ENCODE peak calls at places on chromosomes 13 and 19, in four cellular contexts. D is cardiac muscle cell, H is GM12865, V is neural progenitor cell. M is an unnamed sample.

GRCh38 chr19:56567274-56568120 is at the start of gene ZNF470:
- DNase-seq in D (peak), H (peak), V (peak), M (peak)

GRCh38 chr13:57631607-57632275 is at the start of gene PCDH17:
- DNase-seq in V (peak), H (no peak), D (peak), M (no peak)

GRCh38 chr13:43991773-43992201 is 112.1 kb downstream of the LACC1 start:
- DNase-seq in D (no peak), V (no peak), H (no peak), M (no peak)

GRCh38 chr13:114143806-114144605 is 11.6 kb upstream of the RASA3 start:
- DNase-seq in D (no peak), H (peak), V (peak), M (no peak)

GRCh38 chr19:54325194-54325621 is 12.2 kb upstream of the LILRA5 start:
- DNase-seq in V (peak), H (peak), D (peak), M (no peak)

GRCh38 chr19:48573163-48573505 is 21.2 kb downstream of the SULT2B1 start:
- DNase-seq in V (peak), H (no peak), D (no peak), M (no peak)

GRCh38 chr19:3607398-3608078 is 863 bp upstream of the TBXA2R start:
- DNase-seq in V (peak), D (peak), H (no peak), M (no peak)

GRCh38 chr19:1133471-1133929 is 29.7 kb downstream of the GPX4 start:
- DNase-seq in V (no peak), H (peak), D (peak), M (no peak)

GRCh38 chr13:76329004-76329403 is 557.2 kb downstream of the KCTD12 start:
- DNase-seq in V (no peak), D (no peak), H (no peak), M (no peak)

GRCh38 chr19:30406220-30406944 is 34.2 kb downstream of the ZNF536 start:
- DNase-seq in D (no peak), H (peak), V (peak), M (no peak)

GRCh38 chr19:29665826-29666633 is 769 bp downstream of the PLEKHF1 start:
- DNase-seq in V (peak), D (peak), H (peak), M (no peak)

GRCh38 chr13:76813874-76814273 is 72.3 kb downstream of the KCTD12 start:
- DNase-seq in D (no peak), V (no peak), H (no peak), M (no peak)

GRCh38 chr13:108948269-108948671 is 318.9 kb downstream of the MYO16 start:
- DNase-seq in D (no peak), V (no peak), H (no peak), M (no peak)

GRCh38 chr19:1942934-1943555 is 2.1 kb downstream of the CSNK1G2 start:
- DNase-seq in H (peak), V (peak), D (no peak), M (no peak)

GRCh38 chr19:3707868-3708206 is 347 bp upstream of the TJP3 start:
- DNase-seq in H (no peak), D (no peak), V (no peak), M (no peak)

GRCh38 chr19:31338069-31338767 is 11.0 kb downstream of the TSHZ3 start:
- DNase-seq in H (no peak), V (peak), D (peak), M (no peak)

GRCh38 chr19:44512326-44513298 is 12.3 kb upstream of the ZNF180 start:
- DNase-seq in D (peak), H (peak), V (peak), M (no peak)

GRCh38 chr19:45179063-45179847 is 671 bp downstream of the BLOC1S3 start:
- DNase-seq in V (peak), D (peak), H (peak), M (no peak)

GRCh38 chr19:51439021-51439465 is 19.2 kb downstream of the SIGLEC8 start:
- DNase-seq in H (peak), V (peak), D (peak), M (no peak)
- TF ChIP-seq CTCF in H (peak), V (peak), D (peak), M (peak)

GRCh38 chr19:50206191-50206590 is 2.8 kb downstream of the MYH14 start:
- DNase-seq in D (no peak), V (no peak), H (no peak), M (no peak)

GRCh38 chr19:50207730-50208129 is 4.3 kb downstream of the MYH14 start:
- DNase-seq in V (no peak), H (no peak), D (no peak), M (no peak)

GRCh38 chr19:50204081-50204428 is 633 bp downstream of the MYH14 start:
- DNase-seq in D (no peak), H (no peak), V (no peak), M (no peak)

GRCh38 chr19:50204811-50205675 is 1.6 kb downstream of the MYH14 start:
- DNase-seq in H (no peak), D (no peak), V (peak), M (no peak)

DNA sequence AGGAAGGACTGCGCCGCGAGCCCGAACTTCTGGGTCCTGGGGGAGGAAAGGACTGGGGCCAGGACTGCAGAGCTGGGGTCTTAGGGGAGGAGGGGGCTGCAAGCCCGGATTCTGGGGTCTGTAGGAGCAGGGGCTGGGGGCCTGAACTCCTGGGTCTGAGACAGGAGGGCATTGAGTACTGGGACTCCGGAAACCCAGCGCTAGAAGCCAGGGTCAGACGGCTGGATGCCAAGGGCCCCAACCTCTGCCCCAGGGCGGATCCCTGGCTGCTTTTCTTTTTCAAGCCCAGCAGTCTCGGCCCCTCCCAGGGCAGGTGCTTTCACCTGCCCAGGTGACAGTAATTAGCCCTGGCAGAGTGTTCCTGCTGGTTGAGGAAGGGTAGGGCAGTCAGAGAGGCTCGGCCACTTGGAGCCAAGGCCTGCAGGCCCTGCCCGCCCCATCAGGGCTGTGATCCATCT is 2.3 kb downstream of the MYH14 start:
- DNase-seq in D (no peak), H (no peak), V (peak), M (no peak)
- TF ChIP-seq CTCF in D (no peak), H (no peak), V (no peak), M (no peak)

GRCh38 chr19:13155472-13156284 is 5.5 kb downstream of the IER2 start:
- DNase-seq in D (peak), H (peak), V (peak), M (peak)

GRCh38 chr19:13154241-13154778 is 4.1 kb downstream of the IER2 start:
- DNase-seq in V (peak), H (peak), D (peak), M (peak)

GRCh38 chr19:13153627-13154240 is 3.5 kb downstream of the IER2 start:
- DNase-seq in H (peak), D (peak), V (no peak), M (no peak)

GRCh38 chr19:13152854-13153626 is 2.8 kb downstream of the IER2 start:
- DNase-seq in V (peak), D (peak), H (peak), M (peak)

DNA sequence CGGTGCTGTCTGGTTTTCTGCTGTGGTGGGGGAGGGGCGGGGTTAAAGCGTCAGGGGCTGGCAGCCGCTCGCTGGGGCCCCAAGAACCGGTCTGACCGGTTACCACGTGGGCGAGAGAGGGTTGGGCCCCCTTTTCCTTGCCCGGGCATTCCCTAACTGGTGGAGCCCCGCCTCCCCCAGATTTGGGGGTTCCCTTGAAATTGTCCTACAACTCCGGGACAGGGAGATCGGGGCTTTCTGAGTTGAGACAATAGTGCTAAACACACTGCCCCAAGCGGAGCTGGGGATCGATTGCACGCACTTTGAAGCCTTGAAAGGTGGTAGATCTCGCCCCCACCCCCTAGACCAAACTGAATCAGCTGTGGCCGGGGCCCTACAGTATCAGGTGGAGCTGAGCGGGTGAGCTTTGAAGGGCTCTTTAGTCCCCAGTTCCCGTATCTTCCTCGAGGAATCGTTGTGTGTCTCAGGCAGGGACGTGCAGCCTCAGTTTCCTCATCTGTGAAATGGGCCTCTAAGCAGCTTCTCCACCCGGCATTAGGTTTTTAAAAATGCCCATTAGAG is 4.8 kb downstream of the IER2 start:
- DNase-seq in V (peak), H (peak), D (peak), M (no peak)
- TF ChIP-seq CTCF in V (peak), H (peak), D (peak), M (peak)

GRCh38 chr13:104567114-104567513 is 1500.9 kb upstream of the SLC10A2 start:
- DNase-seq in D (no peak), H (no peak), V (no peak), M (no peak)

GRCh38 chr13:104577029-104577820 is 1511.0 kb upstream of the SLC10A2 start:
- DNase-seq in D (peak), V (no peak), H (no peak), M (no peak)

GRCh38 chr13:104571161-104571889 is 1505.1 kb upstream of the SLC10A2 start:
- DNase-seq in H (peak), V (peak), D (peak), M (peak)

GRCh38 chr13:104565888-104566287 is 1499.7 kb upstream of the SLC10A2 start:
- DNase-seq in V (no peak), H (no peak), D (no peak), M (no peak)

GRCh38 chr13:104571890-104572229 is 1505.6 kb upstream of the SLC10A2 start:
- DNase-seq in D (no peak), V (no peak), H (no peak), M (no peak)
- TF ChIP-seq CTCF in D (no peak), V (no peak), H (no peak), M (no peak)

GRCh38 chr19:9566729-9567128 is 17.6 kb downstream of the ZNF121 start:
- DNase-seq in H (no peak), D (no peak), V (no peak), M (no peak)
- TF ChIP-seq CTCF in H (no peak), D (no peak), V (no peak), M (no peak)

GRCh38 chr19:11673608-11674041 is 65.1 kb downstream of the ZNF823 start:
- DNase-seq in D (peak), V (peak), H (no peak), M (no peak)
- TF ChIP-seq CTCF in D (peak), V (peak), H (peak), M (peak)

DNA sequence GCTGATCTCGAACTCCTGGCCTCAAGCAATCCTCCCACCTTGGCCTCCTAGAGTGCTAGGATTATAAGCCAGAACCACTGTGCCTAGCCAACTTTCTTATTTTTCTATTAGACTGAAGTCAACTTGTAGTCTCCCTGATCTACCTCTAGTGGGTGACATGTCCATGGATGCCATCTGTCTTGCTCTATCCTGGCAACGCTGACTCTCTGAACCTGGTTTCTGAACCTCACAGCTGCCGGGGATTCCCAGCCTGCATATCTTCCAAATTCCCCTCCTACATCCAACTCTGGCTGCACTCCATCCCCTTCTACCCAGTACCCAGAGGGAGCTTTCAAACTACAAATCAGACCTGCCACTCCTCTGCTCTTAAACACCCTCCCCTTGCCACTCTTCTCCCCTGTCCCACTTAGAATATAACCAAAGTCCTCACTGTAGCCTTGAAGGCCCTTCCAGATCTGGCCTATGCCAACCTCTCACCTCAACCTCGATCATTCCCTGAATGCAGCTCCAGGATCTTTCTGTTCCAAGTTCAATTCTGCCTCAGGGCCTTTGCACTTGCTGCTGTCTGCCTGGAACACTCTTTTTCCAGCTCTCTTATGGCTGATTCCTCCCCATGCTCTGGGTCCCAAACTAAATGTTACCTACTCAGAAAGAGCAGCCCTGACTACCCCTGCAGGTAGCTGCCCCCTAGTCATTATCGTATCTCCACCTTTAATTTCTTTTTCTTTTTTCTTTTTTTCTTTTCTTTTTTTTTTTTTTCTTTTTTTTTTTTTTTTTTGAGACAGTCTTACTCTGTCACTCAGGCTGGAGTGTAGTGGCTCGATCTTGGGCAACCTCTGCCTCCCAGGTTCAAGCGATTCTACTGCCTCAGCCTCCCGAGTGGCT is 2.2 kb downstream of the CLIP3 start:
- DNase-seq in D (peak), H (peak), V (no peak), M (no peak)
- TF ChIP-seq CTCF in D (peak), H (peak), V (no peak), M (peak)